ENCODE peak calls at places on chromosome 21, in four cellular contexts. F is GM12878, Q is H1, R is HepG2. T is an unnamed sample.

GRCh38 chr21:29416268-29416667 is 117.5 kb downstream of the BACH1 start:
- DNase-seq in F (no peak), R (no peak), Q (no peak), T (no peak)

GRCh38 chr21:17003221-17003620 is 509.6 kb upstream of the CXADR start:
- DNase-seq in R (no peak), F (no peak), Q (no peak), T (no peak)

GRCh38 chr21:42073140-42074099 is 2.3 kb downstream of the UMODL1 start:
- DNase-seq in R (no peak), F (no peak), Q (no peak), T (no peak)

GRCh38 chr21:28871388-28872015 is 121.2 kb downstream of the LTN1 start:
- DNase-seq in F (no peak), R (no peak), Q (no peak), T (no peak)

GRCh38 chr21:41444703-41445464 is 18.8 kb downstream of the MX1 start:
- DNase-seq in Q (no peak), R (no peak), F (no peak), T (no peak)

GRCh38 chr21:42258150-42258884 is 39.4 kb downstream of the ABCG1 start:
- DNase-seq in Q (peak; percentile 92), F (no peak), R (peak; percentile 34), T (peak; percentile 83)

GRCh38 chr21:31470896-31471694 is 127.0 kb upstream of the TIAM1 start:
- DNase-seq in R (no peak), Q (no peak), F (no peak), T (no peak)

GRCh38 chr21:16037386-16037785 is 307.6 kb downstream of the USP25 start:
- DNase-seq in Q (no peak), F (no peak), R (no peak), T (no peak)

GRCh38 chr21:16302851-16303282 is 573.1 kb downstream of the USP25 start:
- DNase-seq in Q (no peak), R (no peak), F (no peak), T (no peak)

GRCh38 chr21:40053007-40053406 is 185.8 kb downstream of the PCP4 start:
- DNase-seq in R (no peak), F (no peak), Q (no peak), T (peak; percentile 32)

GRCh38 chr21:16594191-16594590 is 864.4 kb downstream of the USP25 start:
- DNase-seq in F (no peak), R (no peak), Q (no peak), T (no peak)

GRCh38 chr21:16124397-16125130 is 394.8 kb downstream of the USP25 start:
- DNase-seq in Q (no peak), R (no peak), F (no peak), T (no peak)

GRCh38 chr21:17089121-17089520 is 423.7 kb upstream of the CXADR start:
- DNase-seq in F (no peak), R (no peak), Q (no peak), T (no peak)

GRCh38 chr21:34074283-34075098 is 1.1 kb downstream of the MRPS6 start:
- DNase-seq in R (no peak), Q (peak; percentile 58), F (no peak), T (peak; percentile 20)

GRCh38 chr21:31397939-31398338 is 53.9 kb upstream of the TIAM1 start:
- DNase-seq in F (no peak), Q (no peak), R (no peak), T (peak; percentile 46)

GRCh38 chr21:41168391-41169257 is 664 bp downstream of the BACE2 start:
- DNase-seq in Q (peak; percentile 63), F (no peak), R (no peak), T (peak; percentile 27)

GRCh38 chr21:17454315-17455027 is 58.4 kb upstream of the CXADR start:
- DNase-seq in F (no peak), R (peak; percentile 91), Q (peak; percentile 98), T (peak; percentile 70)

GRCh38 chr21:46515109-46515508 is 56.4 kb downstream of the DIP2A start:
- DNase-seq in F (no peak), Q (no peak), R (no peak), T (no peak)

GRCh38 chr21:44517175-44517899 is 22.7 kb downstream of the KRTAP10-1 start:
- DNase-seq in R (peak; percentile 93), Q (no peak), F (peak; percentile 13), T (peak; percentile 98)
- TF ChIP-seq TCF12 in R (no peak), Q (no peak), F (no peak), T (no peak)

DNA sequence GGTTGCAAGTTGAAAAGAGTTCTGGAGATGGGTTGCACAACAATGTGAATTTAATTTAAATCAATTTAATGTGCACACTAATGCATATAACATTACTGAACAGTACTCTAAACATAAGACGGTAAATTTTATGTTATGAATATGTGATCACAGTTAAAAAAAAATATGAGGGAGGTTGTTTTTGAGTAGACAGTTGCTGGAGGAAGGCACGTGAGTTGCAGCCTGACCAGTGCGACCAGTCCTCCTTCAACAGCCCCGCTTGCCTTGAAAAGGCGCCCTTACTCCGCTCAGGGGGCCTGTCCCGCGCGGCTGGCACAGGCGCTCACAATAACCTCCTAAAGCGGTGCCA is 322 bp upstream of the OLIG1 start:
- DNase-seq in R (no peak), F (no peak), Q (no peak), T (no peak)
- H3K27me3 ChIP-seq in R (peaks cover 76% of the 10 kb centered on the region), F (peaks cover 12% of the 10 kb centered on the region), Q (peaks cover 94% of the 10 kb centered on the region), T (peaks cover 97% of the 10 kb centered on the region)

GRCh38 chr21:44653656-44654575 is 543 bp downstream of the KRTAP12-4 start:
- DNase-seq in R (no peak), Q (no peak), F (no peak), T (no peak)
- TF ChIP-seq TCF12 in R (no peak), Q (no peak), F (no peak), T (no peak)

DNA sequence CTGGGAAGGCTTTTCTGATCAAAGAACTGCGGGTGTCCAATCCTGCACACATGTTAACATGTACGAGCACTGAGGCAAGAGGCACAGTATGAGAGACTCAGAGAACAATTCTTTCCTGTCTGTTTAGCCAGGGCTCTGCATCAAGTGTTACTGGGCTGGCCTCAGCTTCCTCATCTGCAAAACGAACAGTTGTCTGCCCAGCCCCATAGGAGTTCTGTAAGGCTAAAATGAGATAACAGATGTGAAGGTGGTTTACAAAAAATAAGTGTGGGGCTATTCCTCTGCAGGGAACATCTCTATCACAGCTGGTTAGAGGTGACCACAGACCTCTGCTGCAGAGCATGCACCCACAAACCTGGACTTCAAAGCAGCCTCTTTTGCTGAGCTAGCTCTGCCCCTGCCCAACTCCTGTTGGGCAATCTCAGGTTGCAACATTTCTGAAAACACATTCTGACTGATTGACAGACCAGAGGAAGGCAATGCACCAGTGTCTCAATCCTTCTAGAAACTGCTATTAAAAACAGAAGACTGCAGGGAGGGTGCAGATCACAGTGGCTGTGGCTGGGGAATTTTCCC is 10.5 kb upstream of the OLIG1 start:
- DNase-seq in R (peak; percentile 11), F (no peak), Q (no peak), T (no peak)
- H3K27me3 ChIP-seq in R (peaks cover 11% of the 10 kb centered on the region), F (no peaks in the 10 kb centered on the region), Q (peaks cover 21% of the 10 kb centered on the region), T (peaks cover 92% of the 10 kb centered on the region)

DNA sequence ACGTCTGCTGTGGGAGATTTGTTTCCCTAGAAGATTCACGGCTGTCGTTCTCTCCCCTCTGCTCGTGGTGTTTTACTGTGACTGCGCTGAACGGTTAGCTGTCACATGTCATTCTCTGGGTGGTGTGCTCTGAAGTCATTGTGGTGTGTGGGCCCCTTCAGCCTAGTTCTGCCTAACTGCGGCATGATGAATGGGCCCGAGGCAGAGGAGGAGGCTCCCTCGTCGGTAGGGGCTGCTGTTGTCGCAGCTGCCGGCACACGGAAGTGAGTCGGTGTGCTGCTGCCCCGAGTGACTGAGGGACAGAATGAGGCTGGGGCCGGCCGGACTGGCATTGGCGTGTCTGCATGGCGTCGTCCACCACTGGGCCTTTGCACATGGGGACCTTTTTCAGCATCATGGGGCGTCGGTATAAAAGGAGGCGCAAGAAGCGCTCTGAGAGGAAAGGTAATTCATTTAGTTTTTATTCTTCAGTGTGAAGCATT is 77.9 kb downstream of the ADARB1 start:
- DNase-seq in R (no peak), Q (peak; percentile 58), F (no peak), T (no peak)
- TF ChIP-seq TCF12 in R (no peak), Q (no peak), F (no peak), T (no peak)

DNA sequence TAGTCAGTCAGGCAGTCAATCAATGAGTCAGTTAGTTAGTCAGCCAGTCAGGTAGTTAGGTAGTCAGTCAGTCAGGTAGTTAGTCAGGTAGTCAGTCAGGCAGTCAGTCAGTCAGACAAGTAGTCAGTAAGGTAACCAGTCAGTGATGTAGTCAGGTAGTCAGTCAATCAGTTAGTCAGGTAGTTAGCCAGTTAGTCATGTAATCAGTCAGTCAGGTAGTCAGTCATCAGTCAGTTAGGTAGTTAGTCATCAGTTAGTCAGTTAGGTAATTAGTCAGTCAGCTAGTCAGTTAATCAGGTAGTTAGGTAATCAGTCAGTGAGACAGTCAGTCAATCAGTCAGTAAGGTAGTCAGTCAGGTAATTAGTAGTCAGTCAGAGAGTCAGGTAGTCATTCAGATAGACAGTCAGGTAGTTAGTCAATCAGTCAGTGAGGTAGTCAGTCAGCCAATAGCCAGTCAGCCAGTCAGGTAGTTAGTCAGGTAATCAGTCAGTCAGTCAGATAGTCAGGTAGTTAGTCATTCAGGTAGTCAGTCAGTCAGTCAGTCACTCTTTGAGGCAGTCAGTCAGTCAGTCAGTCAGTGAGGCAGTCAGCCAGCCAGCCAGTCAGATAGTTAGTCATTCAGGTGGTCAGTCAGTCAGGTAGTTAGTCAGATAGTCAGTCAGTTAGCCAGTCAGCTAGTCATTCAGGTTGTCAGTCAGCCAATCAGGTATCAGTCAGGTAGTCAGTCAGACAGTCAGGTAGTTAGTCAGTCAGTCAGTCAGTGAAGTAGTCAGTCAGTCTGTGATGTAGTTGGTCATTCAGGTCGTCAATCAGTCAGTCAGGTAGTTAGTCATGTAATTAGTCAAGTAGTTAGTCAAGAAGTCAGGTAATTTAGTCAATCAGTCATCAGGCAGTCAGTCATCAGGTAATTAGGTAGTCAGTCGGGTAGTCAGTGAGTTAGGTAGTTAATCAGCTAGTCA is 15.3 kb downstream of the KRTAP10-1 start:
- DNase-seq in F (no peak), Q (no peak), R (no peak), T (no peak)
- H3K27me3 ChIP-seq in F (no peaks in the 10 kb centered on the region), Q (no peaks in the 10 kb centered on the region), R (no peaks in the 10 kb centered on the region), T (no peaks in the 10 kb centered on the region)

GRCh38 chr21:38917045-38917774 is 111.5 kb downstream of the ETS2 start:
- DNase-seq in R (peak; percentile 94), Q (no peak), F (no peak), T (no peak)

GRCh38 chr21:38916214-38916964 is 110.7 kb downstream of the ETS2 start:
- DNase-seq in F (no peak), Q (no peak), R (peak; percentile 54), T (no peak)

GRCh38 chr21:38920631-38921398 is 115.1 kb downstream of the ETS2 start:
- DNase-seq in Q (no peak), R (no peak), F (no peak), T (no peak)

GRCh38 chr21:38921511-38922215 is 115.9 kb downstream of the ETS2 start:
- DNase-seq in F (no peak), Q (no peak), R (no peak), T (no peak)

DNA sequence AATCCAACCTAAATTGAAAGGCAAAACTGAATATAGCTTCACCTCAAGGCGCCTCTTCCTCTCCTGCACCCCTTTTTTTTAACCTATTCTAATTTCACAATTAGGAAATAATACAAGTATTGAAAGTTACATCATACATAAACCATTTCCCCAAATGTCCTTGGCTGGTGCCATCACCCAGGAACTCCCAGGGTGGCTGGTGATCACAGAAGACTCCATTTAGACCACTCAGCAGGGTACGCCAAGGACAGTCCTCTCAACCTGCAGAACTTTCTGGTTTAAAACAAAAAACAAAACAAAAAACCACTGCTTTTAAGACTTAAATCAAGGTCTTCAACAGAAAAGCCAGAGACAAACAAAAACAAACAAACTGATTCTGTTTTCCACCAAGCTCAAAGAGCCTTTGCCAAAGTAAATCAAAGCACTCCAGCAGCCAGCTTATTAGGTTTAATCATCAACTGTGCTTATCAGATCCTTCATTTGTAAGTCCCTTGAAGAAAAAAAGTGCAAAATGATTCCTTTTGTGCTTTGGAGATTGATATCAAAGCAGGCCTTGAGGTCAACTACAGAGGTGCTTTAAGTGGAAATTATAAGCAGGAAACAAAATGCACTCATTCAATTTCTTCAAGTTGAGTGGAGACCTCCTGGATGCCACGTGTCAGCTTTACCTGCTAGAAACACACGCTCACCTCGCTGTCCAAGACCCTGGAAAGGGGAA is 113.1 kb downstream of the ETS2 start:
- DNase-seq in R (peak; percentile 90), F (no peak), Q (no peak), T (no peak)
- TF ChIP-seq TCF12 in R (no peak), F (no peak), Q (no peak), T (no peak)

T was measured in SK-N-SH.